ENCODE peak calls at places on chromosomes 13 and 19, in seven cellular contexts. N, K, D, G, L, C and F are unnamed samples.

GRCh38 chr19:15412832-15413231 is 6.0 kb downstream of the AKAP8L start:
- DNase-seq in N (no peak), K (no peak), D (no peak), G (no peak), L (no peak), C (no peak), F (no peak)

GRCh38 chr13:45737571-45738002 is 35.5 kb downstream of the CBY2 start:
- DNase-seq in N (no peak), K (no peak), D (no peak), G (peak; percentile 16), L (peak; percentile 67), C (no peak), F (no peak)

GRCh38 chr19:18764591-18765051 is 26.5 kb downstream of the COMP start:
- DNase-seq in N (no peak), K (no peak), D (no peak), G (no peak), L (no peak), C (no peak), F (no peak)

GRCh38 chr13:112768795-112769411 is 79.1 kb downstream of the ATP11A start:
- DNase-seq in N (no peak), K (no peak), D (peak; percentile 89), G (no peak), L (no peak), C (no peak), F (no peak)

GRCh38 chr19:33194884-33195710 is 967 bp downstream of the LRP3 start:
- DNase-seq in N (peak; percentile 59), K (peak; percentile 78), D (no peak), G (no peak), L (peak; percentile 58), C (no peak), F (no peak)

GRCh38 chr13:38888309-38888708 is 102.3 kb downstream of the STOML3 start:
- DNase-seq in N (no peak), K (no peak), D (no peak), G (no peak), L (no peak), C (no peak), F (no peak)

GRCh38 chr13:78806457-78806856 is 147.5 kb upstream of the OBI1 start:
- DNase-seq in N (peak; percentile 21), K (no peak), D (no peak), G (no peak), L (peak; percentile 67), C (no peak), F (no peak)

GRCh38 chr13:34416833-34417425 is 525.1 kb upstream of the NBEA start:
- DNase-seq in N (no peak), K (no peak), D (peak; percentile 68), G (no peak), L (peak; percentile 1), C (peak; percentile 64), F (no peak)

GRCh38 chr19:11331502-11331901 is 8.0 kb downstream of the RAB3D start:
- DNase-seq in N (no peak), K (no peak), D (peak; percentile 4), G (no peak), L (no peak), C (no peak), F (no peak)

GRCh38 chr19:30128211-30128610 is 186.2 kb downstream of the URI1 start:
- DNase-seq in N (no peak), K (no peak), D (no peak), G (no peak), L (no peak), C (no peak), F (no peak)

GRCh38 chr13:99119686-99120085 is 81.0 kb upstream of the UBAC2 start:
- DNase-seq in N (no peak), K (no peak), D (no peak), G (no peak), L (no peak), C (no peak), F (no peak)

GRCh38 chr13:102310691-102311432 is 91.0 kb downstream of the FGF14 start:
- DNase-seq in N (no peak), K (no peak), D (peak; percentile 74), G (no peak), L (no peak), C (no peak), F (no peak)

GRCh38 chr13:112346899-112347229 is 29.3 kb upstream of the SPACA7 start:
- DNase-seq in N (peak; percentile 76), K (no peak), D (no peak), G (no peak), L (peak; percentile 51), C (no peak), F (no peak)

GRCh38 chr13:24682353-24682752 is 2.1 kb downstream of the ATP12A start:
- DNase-seq in N (peak; percentile 11), K (no peak), D (no peak), G (no peak), L (no peak), C (no peak), F (no peak)

GRCh38 chr13:42707596-42707995 is 73.8 kb upstream of the FAM216B start:
- DNase-seq in N (no peak), K (no peak), D (no peak), G (no peak), L (no peak), C (no peak), F (no peak)

GRCh38 chr19:30428281-30428680 is 56.1 kb downstream of the ZNF536 start:
- DNase-seq in N (no peak), K (no peak), D (no peak), G (no peak), L (no peak), C (no peak), F (no peak)

GRCh38 chr13:23384111-23384510 is 49.4 kb downstream of the SACS start:
- DNase-seq in N (no peak), K (no peak), D (no peak), G (no peak), L (no peak), C (no peak), F (no peak)

GRCh38 chr19:47492571-47493377 is 8.8 kb upstream of the KPTN start:
- DNase-seq in N (no peak), K (no peak), D (peak; percentile 42), G (no peak), L (no peak), C (no peak), F (no peak)

GRCh38 chr19:15330801-15331418 is 1.4 kb downstream of the BRD4 start:
- DNase-seq in N (peak; percentile 56), K (peak; percentile 42), D (no peak), G (no peak), L (peak; percentile 63), C (peak; percentile 76), F (no peak)

GRCh38 chr19:50300814-50301606 is 28.2 kb downstream of the KCNC3 start:
- DNase-seq in N (no peak), K (no peak), D (no peak), G (peak; percentile 10), L (no peak), C (no peak), F (no peak)

GRCh38 chr13:35700661-35701060 is 224.2 kb upstream of the MAB21L1 start:
- DNase-seq in N (no peak), K (no peak), D (no peak), G (no peak), L (no peak), C (no peak), F (no peak)

DNA sequence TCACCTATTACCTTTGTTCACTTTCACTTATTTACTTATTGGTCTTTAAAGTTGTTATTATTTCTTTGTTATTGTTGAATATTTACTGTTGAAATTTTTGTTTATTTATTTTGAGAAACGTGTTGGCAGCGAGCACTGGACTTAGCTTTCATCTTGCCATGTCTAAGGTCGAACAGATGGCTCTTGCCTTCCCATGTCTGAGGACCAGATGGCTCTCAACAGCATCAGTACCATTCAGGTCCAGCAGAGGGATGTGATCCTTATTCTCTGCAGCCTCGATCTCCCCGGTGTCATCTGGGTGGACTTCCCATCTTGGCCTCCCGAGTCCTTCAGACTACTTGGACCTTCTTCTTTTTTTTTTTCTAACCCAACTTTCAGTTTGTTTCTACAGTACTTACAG is 1437.6 kb downstream of the UQCRFS1 start:
- DNase-seq in N (no peak), K (no peak), D (no peak), G (no peak), L (no peak), C (no peak), F (no peak)
- TF ChIP-seq CTCF in N (no peak), K (no peak), D (no peak), G (peak; percentile 26), L (no peak), C (no peak), F (no peak)

DNA sequence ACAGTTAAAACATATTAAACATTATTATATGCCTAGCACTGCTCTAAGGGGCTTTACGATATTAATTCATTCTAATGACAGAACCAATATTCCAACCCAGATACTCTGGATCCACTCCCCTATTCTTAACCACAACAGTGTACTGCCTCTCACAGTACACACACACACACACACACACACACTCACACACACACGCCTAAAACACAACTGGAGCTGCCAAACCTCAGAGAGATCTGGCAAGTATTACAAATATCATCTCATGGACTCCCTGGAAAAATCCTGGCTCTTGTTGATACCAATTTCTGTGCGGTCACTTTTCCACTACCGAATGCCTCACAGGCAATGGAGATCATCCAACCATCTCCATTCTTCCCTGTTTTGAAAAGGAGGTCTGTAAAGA is 1.3 kb downstream of the ZNF780A start:
- DNase-seq in N (no peak), K (no peak), D (no peak), G (no peak), L (no peak), C (no peak), F (no peak)
- H3K27ac ChIP-seq in N (no peak overlapping the region), K (no peak overlapping the region), D (peak overlapping the region; percentile 95), G (peak overlapping the region; percentile 83), L (no peak overlapping the region), C (peak overlapping the region; percentile 90), F (peak overlapping the region; percentile 96)

DNA sequence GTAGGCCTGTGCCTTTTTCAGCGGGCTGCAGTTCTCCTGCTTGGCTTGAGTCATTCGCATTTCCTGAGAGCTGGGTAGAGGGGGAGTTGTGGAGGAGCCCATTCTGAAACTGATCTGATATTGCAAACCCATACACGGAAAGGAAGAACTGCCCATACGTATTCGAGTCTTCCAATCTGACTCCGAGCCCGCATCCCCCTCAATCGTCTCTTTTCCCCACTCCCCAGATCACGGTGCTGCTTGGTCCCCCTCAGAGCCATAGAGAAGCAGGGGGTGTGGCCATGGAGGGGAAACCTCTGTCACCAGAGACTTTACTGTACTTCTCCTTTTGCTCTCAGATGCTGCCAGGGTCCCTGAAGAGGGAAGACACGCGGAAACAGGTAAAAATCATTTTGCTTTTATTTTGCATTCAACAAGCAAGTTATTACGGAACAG is at the start of gene CD22:
- DNase-seq in N (no peak), K (no peak), D (no peak), G (no peak), L (no peak), C (no peak), F (no peak)
- H3K4me3 ChIP-seq in N (no peak within 1 kb of the TSS), K (no peak within 1 kb of the TSS), D (no peak within 1 kb of the TSS), G (no peak within 1 kb of the TSS), L (no peak within 1 kb of the TSS), C (no peak within 1 kb of the TSS), F (no peak within 1 kb of the TSS)

GRCh38 chr13:51584731-51585191 is 499 bp downstream of the WDFY2 start:
- DNase-seq in N (peak; percentile 84), K (peak; percentile 65), D (no peak), G (peak; percentile 23), L (peak; percentile 82), C (peak; percentile 81), F (no peak)

GRCh38 chr13:51583469-51583874 is 790 bp upstream of the WDFY2 start:
- DNase-seq in N (no peak), K (no peak), D (no peak), G (no peak), L (no peak), C (no peak), F (no peak)

GRCh38 chr13:51585696-51586095 is 1.4 kb downstream of the WDFY2 start:
- DNase-seq in N (no peak), K (no peak), D (no peak), G (no peak), L (no peak), C (no peak), F (no peak)

GRCh38 chr13:51585234-51585672 is 991 bp downstream of the WDFY2 start:
- DNase-seq in N (no peak), K (no peak), D (no peak), G (no peak), L (no peak), C (no peak), F (no peak)

GRCh38 chr13:51583875-51584730 is at the start of gene WDFY2:
- DNase-seq in N (peak; percentile 100), K (peak; percentile 96), D (peak; percentile 100), G (peak; percentile 99), L (peak; percentile 100), C (peak; percentile 100), F (peak; percentile 100)
- TF ChIP-seq CTCF in N (no peak), K (no peak), D (no peak), G (no peak), L (no peak), C (peak; percentile 6), F (no peak)